ENCODE peak calls at places on chromosomes 12 and 14, in four cellular contexts. E, O, C and P are unnamed samples.

GRCh38 chr14:61326847-61327246 is 5.5 kb downstream of the PRKCH start:
- DNase-seq in O (no peak), E (peak), C (peak), P (no peak)

GRCh38 chr12:45756666-45757065 is 27.2 kb downstream of the ARID2 start:
- DNase-seq in O (no peak), E (peak), C (no peak), P (peak)

GRCh38 chr12:9049520-9050133 is 60.3 kb downstream of the KLRG1 start:
- DNase-seq in O (peak), C (no peak), E (no peak), P (peak)

GRCh38 chr12:3222306-3222705 is 145.1 kb downstream of the TSPAN9 start:
- DNase-seq in O (no peak), C (no peak), E (no peak), P (no peak)

GRCh38 chr14:68306934-68307758 is 485.7 kb downstream of the ZFP36L1 start:
- DNase-seq in O (no peak), E (peak), C (no peak), P (no peak)

GRCh38 chr12:124927325-124928094 is 13.1 kb upstream of the UBC start:
- DNase-seq in E (peak), C (peak), O (peak), P (no peak)

GRCh38 chr12:19546027-19546426 is 106.7 kb downstream of the AEBP2 start:
- DNase-seq in C (no peak), O (no peak), E (no peak), P (no peak)

GRCh38 chr14:92397140-92397815 is 74.3 kb downstream of the SLC24A4 start:
- DNase-seq in C (no peak), E (no peak), O (peak), P (no peak)

GRCh38 chr14:61812347-61813100 is 50.3 kb downstream of the SNAPC1 start:
- DNase-seq in O (no peak), E (peak), C (no peak), P (no peak)

GRCh38 chr12:8026282-8026637 is 6.3 kb upstream of the FOXJ2 start:
- DNase-seq in C (no peak), E (no peak), O (no peak), P (no peak)

GRCh38 chr12:46786774-46787173 is 39.0 kb downstream of the SLC38A4 start:
- DNase-seq in C (no peak), O (peak), E (no peak), P (no peak)

GRCh38 chr14:93989939-93990338 is 7.2 kb upstream of the CCDC197 start:
- DNase-seq in E (no peak), C (no peak), O (no peak), P (no peak)

GRCh38 chr12:93766802-93767523 is 89.8 kb downstream of the CRADD start:
- DNase-seq in O (peak), C (peak), E (peak), P (peak)

GRCh38 chr12:21941522-21942376 is 523 bp upstream of the ABCC9 start:
- DNase-seq in E (peak), O (no peak), C (peak), P (no peak)

GRCh38 chr12:88539893-88540292 is 40.4 kb downstream of the KITLG start:
- DNase-seq in O (no peak), E (no peak), C (no peak), P (no peak)

GRCh38 chr12:20264608-20265114 is 103.7 kb upstream of the PDE3A start:
- DNase-seq in E (no peak), O (peak), C (no peak), P (no peak)

GRCh38 chr12:501722-502447 is 42.1 kb downstream of the B4GALNT3 start:
- DNase-seq in O (no peak), C (no peak), E (peak), P (no peak)

GRCh38 chr14:65255029-65255545 is 152.8 kb upstream of the MAX start:
- DNase-seq in O (peak), E (no peak), C (no peak), P (no peak)

GRCh38 chr12:42886160-42886559 is 296.6 kb upstream of the PRICKLE1 start:
- DNase-seq in C (no peak), E (no peak), O (no peak), P (no peak)

GRCh38 chr14:68396411-68396930 is 396.4 kb downstream of the ZFP36L1 start:
- DNase-seq in C (no peak), E (no peak), O (no peak), P (no peak)

GRCh38 chr12:118391836-118392235 is 15.5 kb downstream of the SUDS3 start:
- DNase-seq in E (no peak), C (no peak), O (no peak), P (no peak)

GRCh38 chr14:92591346-92591745 is 77.8 kb downstream of the RIN3 start:
- DNase-seq in C (no peak), E (no peak), O (no peak), P (no peak)

GRCh38 chr12:77099799-77100198 is 34.4 kb upstream of the E2F7 start:
- DNase-seq in C (no peak), O (no peak), E (no peak), P (no peak)

GRCh38 chr14:62939970-62940369 is 105.3 kb downstream of the KCNH5 start:
- DNase-seq in O (no peak), E (no peak), C (no peak), P (no peak)

GRCh38 chr12:98645572-98646067 is 530 bp downstream of the APAF1 start:
- DNase-seq in E (peak), C (peak), O (peak), P (peak)

GRCh38 chr12:38890102-38890501 is 15.3 kb downstream of the CPNE8 start:
- DNase-seq in C (no peak), O (peak), E (no peak), P (no peak)

GRCh38 chr14:52551696-52552062 is 626 bp downstream of the TXNDC16 start:
- DNase-seq in C (no peak), E (peak), O (peak), P (peak)

GRCh38 chr12:116958402-116959197 is 47.9 kb downstream of the FBXW8 start:
- DNase-seq in O (no peak), E (no peak), C (no peak), P (no peak)

GRCh38 chr14:74018029-74018703 is 922 bp downstream of the ENTPD5 start:
- DNase-seq in O (no peak), E (no peak), C (no peak), P (peak)

GRCh38 chr14:62866376-62866775 is 178.9 kb downstream of the KCNH5 start:
- DNase-seq in C (no peak), E (no peak), O (no peak), P (no peak)

GRCh38 chr12:22268406-22268805 is 66.1 kb downstream of the ST8SIA1 start:
- DNase-seq in C (no peak), O (no peak), E (no peak), P (no peak)

GRCh38 chr12:77925536-77926108 is 94.9 kb downstream of the NAV3 start:
- DNase-seq in E (peak), O (peak), C (peak), P (peak)

GRCh38 chr14:24071144-24071697 is at the start of gene CPNE6:
- DNase-seq in E (no peak), O (no peak), C (no peak), P (no peak)

GRCh38 chr12:104387190-104387589 is 69.6 kb upstream of the CHST11 start:
- DNase-seq in C (no peak), O (no peak), E (no peak), P (peak)

GRCh38 chr14:104677506-104678332 is 11.7 kb upstream of the INF2 start:
- DNase-seq in O (peak), E (peak), C (peak), P (peak)

GRCh38 chr14:50520947-50521815 is 11.2 kb downstream of the MAP4K5 start:
- DNase-seq in C (peak), E (peak), O (peak), P (peak)

GRCh38 chr12:1907652-1908611 is 10.5 kb downstream of the CACNA2D4 start:
- DNase-seq in C (peak), E (peak), O (peak), P (peak)

GRCh38 chr12:121797937-121798801 is 4.7 kb upstream of the RHOF start:
- DNase-seq in O (peak), C (peak), E (peak), P (peak)
- TF ChIP-seq POLR2A in O (no peak), C (peak), E (no peak), P (peak)

GRCh38 chr12:6962285-6963015 is 8.0 kb downstream of the PHB2 start:
- DNase-seq in O (no peak), C (peak), E (peak), P (no peak)

GRCh38 chr12:6963741-6964446 is 6.6 kb downstream of the PHB2 start:
- DNase-seq in C (no peak), E (peak), O (no peak), P (no peak)

GRCh38 chr12:6964605-6965025 is 5.8 kb downstream of the PHB2 start:
- DNase-seq in E (no peak), C (no peak), O (no peak), P (peak)

GRCh38 chr12:6961695-6962284 is 8.7 kb downstream of the PHB2 start:
- DNase-seq in O (peak), E (peak), C (peak), P (peak)

GRCh38 chr12:6963016-6963731 is 7.3 kb downstream of the PHB2 start:
- DNase-seq in O (no peak), C (no peak), E (peak), P (no peak)
- TF ChIP-seq POLR2A in O (no peak), C (no peak), E (peak), P (no peak)

GRCh38 chr12:121708313-121709063 is 4.1 kb upstream of the TMEM120B start:
- DNase-seq in E (no peak), O (no peak), C (no peak), P (no peak)

GRCh38 chr12:121709478-121709890 is 3.1 kb upstream of the TMEM120B start:
- DNase-seq in E (peak), O (peak), C (no peak), P (no peak)

GRCh38 chr12:121713257-121714155 is 954 bp downstream of the TMEM120B start:
- DNase-seq in E (peak), C (peak), O (no peak), P (peak)

GRCh38 chr12:121712462-121713256 is at the start of gene TMEM120B:
- DNase-seq in C (peak), O (peak), E (peak), P (peak)

GRCh38 chr12:121711925-121712461 is 559 bp upstream of the TMEM120B start:
- DNase-seq in E (peak), O (peak), C (peak), P (peak)
- TF ChIP-seq POLR2A in E (no peak), O (no peak), C (no peak), P (peak)

GRCh38 chr12:108814462-108815211 is 42.7 kb downstream of the SSH1 start:
- DNase-seq in O (no peak), E (no peak), C (no peak), P (no peak)
- TF ChIP-seq POLR2A in O (no peak), E (no peak), C (no peak), P (no peak)

GRCh38 chr12:63151061-63151897 is at the start of gene AVPR1A:
- DNase-seq in C (peak), O (peak), E (no peak), P (peak)
- TF ChIP-seq POLR2A in C (peak), O (no peak), E (no peak), P (no peak)

GRCh38 chr12:57092529-57092862 is 3.6 kb downstream of the NAB2 start:
- DNase-seq in C (no peak), O (no peak), E (no peak), P (no peak)

GRCh38 chr12:57092876-57093411 is 4.0 kb downstream of the NAB2 start:
- DNase-seq in C (no peak), O (no peak), E (no peak), P (no peak)

GRCh38 chr12:57091633-57092528 is 3.0 kb downstream of the NAB2 start:
- DNase-seq in C (no peak), E (no peak), O (no peak), P (no peak)

GRCh38 chr12:57094194-57095160 is 5.6 kb downstream of the NAB2 start:
- DNase-seq in E (no peak), C (no peak), O (no peak), P (no peak)

DNA sequence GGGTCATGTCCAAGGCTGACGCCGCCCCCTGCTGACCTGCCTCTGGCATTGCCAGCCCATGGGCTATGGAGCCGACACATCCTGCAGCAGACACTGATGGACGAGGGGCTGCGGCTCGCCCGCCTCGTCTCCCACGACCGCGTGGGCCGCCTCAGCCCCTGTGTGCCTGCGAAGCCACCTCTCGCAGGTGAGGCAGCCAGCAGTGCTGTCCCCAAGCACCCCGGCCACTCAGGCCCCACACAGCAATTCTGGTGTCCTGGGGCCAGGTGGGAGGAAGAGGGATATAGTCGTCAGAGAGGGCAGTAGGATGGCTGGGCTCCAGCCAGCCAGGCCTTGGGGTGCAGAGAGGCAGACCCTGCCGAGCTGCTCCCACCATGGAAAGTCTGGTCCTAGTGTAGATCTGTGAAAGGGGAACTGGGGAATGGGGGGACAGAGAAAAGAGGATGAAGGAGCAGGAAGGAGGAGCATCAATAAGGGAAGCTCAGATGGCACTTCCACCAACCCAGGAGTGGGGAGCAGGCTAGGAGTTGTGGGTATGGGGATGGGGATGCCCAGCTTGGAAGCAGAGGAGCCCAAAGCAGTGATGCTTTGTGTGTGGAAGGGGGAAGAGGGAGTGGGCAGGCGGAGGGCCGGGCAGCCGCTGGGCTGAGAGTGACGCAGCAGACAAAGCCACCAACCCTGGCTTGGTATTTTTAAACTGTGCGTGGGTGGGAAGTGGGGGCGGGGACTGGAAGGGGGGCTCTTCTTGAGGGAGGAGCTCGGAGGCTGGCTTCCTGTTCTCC is 4.7 kb downstream of the NAB2 start:
- DNase-seq in E (peak), O (peak), C (peak), P (peak)
- TF ChIP-seq POLR2A in E (no peak), O (no peak), C (no peak), P (no peak)

GRCh38 chr12:48296586-48297396 is 53.9 kb downstream of the ZNF641 start:
- DNase-seq in O (peak), E (peak), C (peak), P (peak)
- TF ChIP-seq POLR2A in O (peak), E (peak), C (peak), P (no peak)